ENCODE peak calls at places on chromosomes 13 and 19, in ten cellular contexts. H is OCI-LY7; W is heart left ventricle; E is astrocyte of the spinal cord; K is body of pancreas; T is suprapubic skin; Y is colonic mucosa; N is ovary; D is CD4-positive, alpha-beta T cell; O is neural crest cell. C is an unnamed sample.
A peak's percentile ranks its signal among the peaks of the same experiment; 100 is the strongest.

GRCh38 chr19:45601115-45601514 is 897 bp downstream of the GPR4 start:
- DNase-seq in T (no peak), E (no peak), W (peak; percentile 72), H (no peak), D (no peak), K (no peak), O (no peak), Y (no peak), N (no peak), C (no peak)

GRCh38 chr19:7916908-7917291 is 2.3 kb downstream of the TGFBR3L start:
- DNase-seq in O (no peak), K (no peak), E (no peak), H (no peak), N (no peak), Y (no peak), W (no peak), D (no peak), T (peak; percentile 68), C (no peak)

GRCh38 chr13:102311901-102312300 is 89.9 kb downstream of the FGF14 start:
- DNase-seq in E (no peak), Y (no peak), N (no peak), K (no peak), D (no peak), H (peak; percentile 0), O (no peak), T (no peak), W (no peak), C (no peak)

GRCh38 chr19:31334101-31334848 is 15.0 kb downstream of the TSHZ3 start:
- DNase-seq in H (no peak), N (no peak), D (no peak), T (no peak), E (peak; percentile 71), Y (no peak), W (no peak), O (no peak), K (no peak), C (peak; percentile 37)

GRCh38 chr13:21011378-21011777 is 50.0 kb downstream of the LATS2 start:
- DNase-seq in E (no peak), T (no peak), O (no peak), H (no peak), N (no peak), Y (no peak), W (no peak), D (no peak), K (no peak), C (no peak)

GRCh38 chr19:20928371-20928770 is 5.3 kb downstream of the ZNF85 start:
- DNase-seq in K (no peak), N (no peak), E (peak; percentile 66), T (no peak), Y (no peak), H (no peak), O (no peak), D (no peak), W (no peak), C (peak; percentile 65)

GRCh38 chr13:41542281-41542680 is 84.9 kb downstream of the RGCC start:
- DNase-seq in H (no peak), E (no peak), O (no peak), N (no peak), D (no peak), W (no peak), T (no peak), K (no peak), Y (peak; percentile 15), C (no peak)

GRCh38 chr19:53865918-53866696 is 1.6 kb upstream of the MYADM start:
- DNase-seq in H (no peak), D (peak; percentile 51), Y (peak; percentile 82), N (peak; percentile 79), T (peak; percentile 94), W (peak; percentile 80), O (peak; percentile 46), K (peak; percentile 56), E (peak; percentile 72), C (peak; percentile 64)

GRCh38 chr13:25901460-25902376 is 150.1 kb downstream of the SHISA2 start:
- DNase-seq in N (no peak), T (no peak), H (peak; percentile 11), W (no peak), O (no peak), E (peak; percentile 79), Y (no peak), K (no peak), D (peak; percentile 53), C (no peak)

GRCh38 chr19:34254552-34255432 is at the start of gene GARRE1:
- DNase-seq in T (no peak), O (peak; percentile 39), D (peak; percentile 77), K (peak; percentile 87), W (peak; percentile 64), Y (peak; percentile 41), E (no peak), H (peak; percentile 58), N (peak; percentile 67), C (no peak)

GRCh38 chr19:49492573-49493411 is 3.4 kb upstream of the RPS11 start:
- DNase-seq in O (no peak), N (no peak), T (no peak), W (no peak), Y (no peak), K (no peak), E (no peak), D (no peak), H (peak; percentile 44), C (no peak)

GRCh38 chr13:98775844-98776598 is 23.5 kb upstream of the SLC15A1 start:
- DNase-seq in Y (peak; percentile 86), W (no peak), H (no peak), D (no peak), K (no peak), E (peak; percentile 62), O (no peak), N (no peak), T (no peak), C (peak; percentile 85)

GRCh38 chr19:27762933-27763332 is 1450.0 kb downstream of the UQCRFS1 start:
- DNase-seq in Y (no peak), T (no peak), O (no peak), N (no peak), K (no peak), E (no peak), D (no peak), W (no peak), H (no peak), C (no peak)

GRCh38 chr13:27971236-27971645 is 2.1 kb upstream of the CDX2 start:
- DNase-seq in D (no peak), N (no peak), O (no peak), K (no peak), E (no peak), W (no peak), Y (peak; percentile 60), T (no peak), H (no peak), C (no peak)

GRCh38 chr13:108305655-108306054 is 36.1 kb downstream of the TNFSF13B start:
- DNase-seq in T (no peak), K (no peak), H (no peak), W (no peak), N (no peak), E (no peak), O (no peak), D (no peak), Y (no peak), C (no peak)

GRCh38 chr19:45069056-45069455 is 7.2 kb downstream of the ZNF296 start:
- DNase-seq in T (no peak), H (no peak), D (no peak), Y (peak; percentile 66), E (no peak), K (no peak), O (no peak), W (no peak), N (no peak), C (no peak)

GRCh38 chr19:41225238-41226052 is 6.4 kb downstream of the AXL start:
- DNase-seq in W (peak; percentile 63), H (no peak), D (peak; percentile 38), E (peak; percentile 98), N (no peak), K (peak; percentile 51), T (peak; percentile 90), O (no peak), Y (peak; percentile 47), C (peak; percentile 100)

GRCh38 chr19:3699071-3699740 is 1.1 kb downstream of the PIP5K1C start:
- DNase-seq in D (no peak), O (no peak), N (peak; percentile 54), Y (peak; percentile 48), H (peak; percentile 39), W (peak; percentile 62), T (peak; percentile 80), K (peak; percentile 50), E (peak; percentile 30), C (peak; percentile 60)

GRCh38 chr19:3698386-3698950 is 1.8 kb downstream of the PIP5K1C start:
- DNase-seq in Y (no peak), H (no peak), K (no peak), E (no peak), W (no peak), O (no peak), N (no peak), D (no peak), T (no peak), C (peak; percentile 19)

GRCh38 chr19:3699741-3700241 is 477 bp downstream of the PIP5K1C start:
- DNase-seq in E (no peak), W (no peak), D (no peak), T (peak; percentile 69), Y (no peak), K (no peak), N (no peak), H (peak; percentile 10), O (peak; percentile 22), C (no peak)

GRCh38 chr19:3701200-3701599 is 932 bp upstream of the PIP5K1C start:
- DNase-seq in Y (no peak), N (no peak), E (no peak), H (no peak), O (no peak), K (no peak), W (no peak), D (no peak), T (no peak), C (no peak)

GRCh38 chr19:3700242-3701032 is at the start of gene PIP5K1C:
- DNase-seq in T (peak; percentile 91), O (peak; percentile 97), K (peak; percentile 91), H (peak; percentile 91), E (peak; percentile 80), Y (peak; percentile 94), D (peak; percentile 84), W (peak; percentile 91), N (peak; percentile 94), C (peak; percentile 70)
- TF ChIP-seq CTCF in T (peak; percentile 79), O (peak; percentile 77), K (peak; percentile 78), H (peak; percentile 71), E (peak; percentile 79), Y (peak; percentile 67), D (peak; percentile 73), W (peak; percentile 77), N (peak; percentile 93), C (peak; percentile 81)

GRCh38 chr19:18780631-18781030 is 10.5 kb downstream of the COMP start:
- DNase-seq in H (peak; percentile 40), W (no peak), Y (no peak), K (no peak), T (no peak), N (no peak), E (no peak), O (no peak), D (no peak), C (no peak)
- TF ChIP-seq CTCF in H (peak; percentile 65), W (no peak), Y (no peak), K (no peak), T (no peak), N (no peak), E (peak; percentile 14), O (no peak), D (no peak), C (peak; percentile 30)

GRCh38 chr13:100594731-100595130 is 6.1 kb upstream of the GGACT start:
- DNase-seq in H (no peak), K (peak; percentile 55), Y (peak; percentile 38), W (no peak), D (no peak), N (no peak), E (no peak), T (no peak), O (no peak), C (no peak)
- TF ChIP-seq CTCF in H (peak; percentile 24), K (peak; percentile 54), Y (peak; percentile 33), W (peak; percentile 7), D (peak; percentile 17), N (no peak), E (peak; percentile 24), T (no peak), O (peak; percentile 57), C (peak; percentile 36)

GRCh38 chr13:100646030-100646673 is 28.4 kb downstream of the TMTC4 start:
- DNase-seq in H (no peak), T (no peak), Y (no peak), D (no peak), E (peak; percentile 44), N (no peak), O (peak; percentile 17), K (peak; percentile 19), W (no peak), C (no peak)
- TF ChIP-seq CTCF in H (peak; percentile 34), T (no peak), Y (no peak), D (peak; percentile 7), E (peak; percentile 61), N (no peak), O (peak; percentile 64), K (peak; percentile 17), W (peak; percentile 33), C (peak; percentile 78)

C was measured in HFFc6.